ENCODE peak calls at places on chromosomes 16 and 17, in four cellular contexts. F, J, K and W are unnamed samples.

GRCh38 chr17:31788571-31788946 is 70.5 kb downstream of the COPRS start:
- DNase-seq in K (no peak), J (no peak), F (no peak), W (no peak)

GRCh38 chr16:53945996-53946395 is 242.0 kb downstream of the FTO start:
- DNase-seq in K (no peak), J (no peak), F (no peak), W (no peak)

GRCh38 chr17:78817123-78817522 is 23.5 kb downstream of the USP36 start:
- DNase-seq in K (no peak), J (no peak), F (peak; percentile 88), W (no peak)

GRCh38 chr17:82439194-82439828 is 11.2 kb downstream of the CYBC1 start:
- DNase-seq in J (no peak), K (no peak), F (no peak), W (no peak)

GRCh38 chr17:13353590-13353989 is 248.1 kb downstream of the HS3ST3A1 start:
- DNase-seq in K (no peak), F (no peak), J (no peak), W (no peak)

GRCh38 chr17:3738562-3739295 is 15.0 kb downstream of the HASPIN start:
- DNase-seq in K (peak; percentile 39), J (no peak), F (peak; percentile 67), W (no peak)

GRCh38 chr17:67717192-67717623 is 528 bp upstream of the NOL11 start:
- DNase-seq in F (no peak), J (no peak), K (no peak), W (no peak)

GRCh38 chr16:46976550-46976949 is 3.1 kb upstream of the DNAJA2 start:
- DNase-seq in K (no peak), F (no peak), J (no peak), W (no peak)

GRCh38 chr17:29664743-29665479 is 42.2 kb upstream of the CORO6 start:
- DNase-seq in K (no peak), J (no peak), F (no peak), W (no peak)

GRCh38 chr17:67637901-67638641 is 79.7 kb upstream of the NOL11 start:
- DNase-seq in F (no peak), J (no peak), K (no peak), W (no peak)

GRCh38 chr17:7237761-7238417 is 1.4 kb downstream of the PHF23 start:
- DNase-seq in F (peak; percentile 81), J (peak; percentile 88), K (peak; percentile 57), W (no peak)

GRCh38 chr16:57802635-57803412 is 533 bp upstream of the KIFC3 start:
- DNase-seq in K (no peak), F (no peak), J (no peak), W (no peak)

GRCh38 chr16:85473909-85474640 is 139.0 kb upstream of the GSE1 start:
- DNase-seq in J (no peak), F (no peak), K (no peak), W (no peak)

GRCh38 chr17:31527606-31528005 is 136.1 kb downstream of the RAB11FIP4 start:
- DNase-seq in K (no peak), F (no peak), J (no peak), W (no peak)

GRCh38 chr17:7853693-7854043 is 1.2 kb upstream of the TMEM88 start:
- DNase-seq in F (no peak), K (no peak), J (peak; percentile 24), W (no peak)

GRCh38 chr17:75605790-75606189 is 18.2 kb downstream of the MYO15B start:
- DNase-seq in F (no peak), K (no peak), J (no peak), W (no peak)

GRCh38 chr16:50303041-50303604 is 36.8 kb downstream of the ADCY7 start:
- DNase-seq in J (no peak), K (peak; percentile 9), F (no peak), W (no peak)

GRCh38 chr17:8966926-8967325 is 1.4 kb upstream of the PIK3R5 start:
- DNase-seq in F (no peak), J (no peak), K (no peak), W (no peak)

GRCh38 chr16:58021661-58022551 is 3.6 kb upstream of the MMP15 start:
- DNase-seq in K (no peak), F (no peak), J (peak; percentile 17), W (no peak)

GRCh38 chr16:14309906-14310305 is 238.8 kb downstream of the MRTFB start:
- DNase-seq in J (no peak), K (no peak), F (no peak), W (no peak)

GRCh38 chr16:86258713-86259112 is 251.6 kb upstream of the FOXF1 start:
- DNase-seq in J (no peak), K (no peak), F (no peak), W (no peak)

GRCh38 chr17:1640329-1641064 is 5.0 kb downstream of the SCARF1 start:
- DNase-seq in J (no peak), K (peak; percentile 46), F (no peak), W (no peak)

GRCh38 chr17:38879878-38880727 is 10.2 kb downstream of the LASP1 start:
- DNase-seq in J (peak; percentile 77), K (no peak), F (no peak), W (no peak)

GRCh38 chr16:81649561-81649960 is 129.5 kb upstream of the PLCG2 start:
- DNase-seq in K (no peak), J (no peak), F (no peak), W (no peak)

GRCh38 chr16:30382398-30383015 is at the start of gene SEPTIN1:
- DNase-seq in F (peak; percentile 89), J (no peak), K (no peak), W (no peak)